ENCODE peak calls at places on chromosomes 4 and X, in nine cellular contexts. P is AG04450, X is brain microvascular endothelial cell, I is dorsolateral prefrontal cortex, D is fibroblast of pulmonary artery, Y is heart left ventricle, H is bronchial epithelial cell, K is AG09309, O is cardiac muscle cell. C is an unnamed sample.

GRCh38 chrX:68196939-68197791 is 236.1 kb downstream of the OPHN1 start:
- DNase-seq in P (no peak), X (peak), I (no peak), D (peak), Y (no peak), H (peak), K (no peak), O (peak), C (peak)

GRCh38 chr4:109375778-109376414 is 57.7 kb upstream of the SEC24B start:
- DNase-seq in P (no peak), X (no peak), I (no peak), D (no peak), Y (no peak), H (peak), K (no peak), O (no peak), C (no peak)

GRCh38 chr4:87227704-87228560 is 7.5 kb upstream of the KLHL8 start:
- DNase-seq in P (no peak), X (no peak), I (no peak), D (no peak), Y (no peak), H (peak), K (no peak), O (no peak), C (no peak)

GRCh38 chr4:174119051-174119450 is 164.4 kb downstream of the FBXO8 start:
- DNase-seq in P (no peak), X (peak), I (no peak), D (peak), Y (no peak), H (peak), K (peak), O (no peak), C (no peak)

GRCh38 chr4:20447103-20447502 is 195.4 kb downstream of the SLIT2 start:
- DNase-seq in P (no peak), X (no peak), I (no peak), D (no peak), Y (no peak), H (no peak), K (no peak), O (no peak), C (no peak)

GRCh38 chrX:20016618-20016945 is 25.7 kb upstream of the BCLAF3 start:
- DNase-seq in P (no peak), X (no peak), I (no peak), D (no peak), Y (no peak), H (no peak), K (no peak), O (no peak), C (no peak)

GRCh38 chrX:17923546-17923945 is 62.4 kb upstream of the RAI2 start:
- DNase-seq in P (no peak), X (no peak), I (no peak), D (no peak), Y (no peak), H (no peak), K (no peak), O (no peak), C (no peak)

GRCh38 chrX:26581086-26581485 is 365.1 kb downstream of the MAGEB5 start:
- DNase-seq in P (no peak), X (no peak), I (no peak), D (peak), Y (no peak), H (no peak), K (no peak), O (no peak), C (peak)

GRCh38 chr4:3385719-3386440 is 55.9 kb upstream of the HGFAC start:
- DNase-seq in P (no peak), X (no peak), I (no peak), D (no peak), Y (no peak), H (peak), K (no peak), O (no peak), C (no peak)

GRCh38 chr4:83109480-83110221 is 4.9 kb downstream of the PLAC8 start:
- DNase-seq in P (no peak), X (no peak), I (no peak), D (peak), Y (peak), H (peak), K (no peak), O (peak), C (no peak)

GRCh38 chrX:46922601-46923000 is 10.4 kb downstream of the JADE3 start:
- DNase-seq in P (no peak), X (no peak), I (no peak), D (no peak), Y (no peak), H (peak), K (no peak), O (no peak), C (no peak)

GRCh38 chr4:38154251-38154650 is 194.1 kb downstream of the PTTG2 start:
- DNase-seq in P (no peak), X (no peak), I (no peak), D (no peak), Y (no peak), H (no peak), K (no peak), O (peak), C (no peak)

GRCh38 chr4:103019319-103020124 is at the start of gene SLC9B1:
- DNase-seq in P (peak), X (peak), I (peak), D (peak), Y (peak), H (peak), K (peak), O (peak), C (peak)

GRCh38 chr4:113049421-113050355 is at the start of gene ANK2:
- DNase-seq in P (no peak), X (no peak), I (peak), D (no peak), Y (no peak), H (no peak), K (no peak), O (peak), C (peak)

GRCh38 chrX:40166582-40166981 is 68.8 kb upstream of the BCOR start:
- DNase-seq in P (no peak), X (no peak), I (no peak), D (no peak), Y (no peak), H (no peak), K (no peak), O (no peak), C (no peak)

GRCh38 chr4:184100297-184100885 is 117.3 kb downstream of the ENPP6 start:
- DNase-seq in P (no peak), X (peak), I (no peak), D (peak), Y (peak), H (peak), K (no peak), O (peak), C (no peak)

GRCh38 chr4:184409911-184410692 is 64.2 kb downstream of the IRF2 start:
- DNase-seq in P (no peak), X (no peak), I (no peak), D (no peak), Y (no peak), H (no peak), K (no peak), O (no peak), C (no peak)

GRCh38 chrX:20595928-20596550 is 329.3 kb upstream of the RPS6KA3 start:
- DNase-seq in P (no peak), X (no peak), I (no peak), D (peak), Y (no peak), H (peak), K (no peak), O (no peak), C (no peak)

GRCh38 chr4:111630705-111631104 is 514.5 kb upstream of the FAM241A start:
- DNase-seq in P (no peak), X (no peak), I (no peak), D (peak), Y (no peak), H (peak), K (peak), O (peak), C (peak)

GRCh38 chr4:100294356-100294755 is 104.1 kb upstream of the DDIT4L start:
- DNase-seq in P (no peak), X (no peak), I (no peak), D (peak), Y (no peak), H (no peak), K (peak), O (no peak), C (no peak)

GRCh38 chrX:9252182-9252581 is 212.7 kb upstream of the TBL1X start:
- DNase-seq in P (no peak), X (no peak), I (no peak), D (no peak), Y (no peak), H (no peak), K (no peak), O (no peak), C (no peak)

GRCh38 chr4:139243448-139244365 is 36.3 kb downstream of the MGARP start:
- DNase-seq in P (peak), X (peak), I (no peak), D (peak), Y (no peak), H (peak), K (peak), O (no peak), C (peak)

GRCh38 chr4:110589297-110589696 is 33.6 kb downstream of the PITX2 start:
- DNase-seq in P (no peak), X (no peak), I (no peak), D (peak), Y (no peak), H (peak), K (no peak), O (no peak), C (no peak)

GRCh38 chrX:49838374-49838773 is 9.3 kb downstream of the PAGE4 start:
- DNase-seq in P (no peak), X (peak), I (no peak), D (peak), Y (no peak), H (peak), K (no peak), O (peak), C (no peak)

GRCh38 chr4:85825937-85826678 is 351.2 kb downstream of the ARHGAP24 start:
- DNase-seq in P (peak), X (peak), I (no peak), D (peak), Y (no peak), H (no peak), K (peak), O (peak), C (peak)

GRCh38 chr4:98674404-98675173 is 16.2 kb upstream of the TSPAN5 start:
- DNase-seq in P (no peak), X (no peak), I (no peak), D (no peak), Y (no peak), H (no peak), K (no peak), O (no peak), C (no peak)

GRCh38 chr4:26484032-26484515 is 6.2 kb downstream of the CCKAR start:
- DNase-seq in P (no peak), X (no peak), I (no peak), D (no peak), Y (no peak), H (no peak), K (peak), O (peak), C (no peak)

GRCh38 chr4:82219346-82219745 is 154.4 kb downstream of the HNRNPD start:
- DNase-seq in P (no peak), X (no peak), I (no peak), D (no peak), Y (no peak), H (no peak), K (no peak), O (no peak), C (no peak)

GRCh38 chrX:31227250-31227649 is 155.4 kb upstream of the FTHL17 start:
- DNase-seq in P (no peak), X (peak), I (no peak), D (peak), Y (no peak), H (no peak), K (peak), O (no peak), C (peak)

DNA sequence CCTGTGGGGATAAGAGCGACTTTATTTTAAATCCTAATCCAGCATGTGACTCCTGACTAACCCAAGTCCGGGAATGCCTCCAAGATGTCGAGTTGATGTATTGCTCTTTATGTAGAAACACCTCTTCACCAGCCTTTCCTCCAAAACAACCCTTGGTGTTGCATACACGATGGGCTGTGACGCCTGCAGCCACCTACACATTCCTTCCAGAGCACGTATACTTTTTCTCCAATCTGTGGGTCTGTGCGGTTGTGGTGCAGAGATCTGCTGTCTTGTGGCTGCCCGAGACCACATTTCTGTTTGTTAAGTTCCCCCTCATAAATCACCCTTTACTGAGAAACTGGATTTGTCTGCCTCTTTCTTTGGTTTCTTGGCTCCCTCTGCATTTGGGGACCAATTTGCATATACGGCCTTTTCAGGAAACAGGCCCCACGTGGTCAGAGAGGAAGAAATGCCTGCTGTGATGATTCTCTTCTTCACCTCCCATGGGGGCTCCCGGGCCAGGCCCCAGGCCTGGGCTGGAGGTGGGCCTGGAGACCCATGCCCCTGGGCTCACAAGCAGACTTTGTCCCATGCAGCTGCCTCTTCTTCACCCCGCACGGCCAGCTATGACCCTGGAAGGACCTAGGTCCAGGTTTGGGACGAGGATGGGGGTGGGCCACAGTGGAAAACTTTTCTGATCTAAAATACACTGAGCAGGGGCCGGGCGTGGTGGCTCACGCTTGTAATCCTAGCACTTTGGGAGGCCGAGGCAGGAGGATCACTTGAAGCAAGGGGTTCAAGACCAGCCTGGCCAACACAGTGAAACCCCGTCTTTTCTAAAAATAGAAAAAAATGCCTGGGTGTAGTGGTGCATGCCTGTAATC is 21.4 kb upstream of the AFAP1 start:
- DNase-seq in P (peak), X (no peak), I (peak), D (peak), Y (no peak), H (peak), K (peak), O (peak), C (peak)
- TF ChIP-seq CTCF in P (no peak), X (no peak), I (no peak), D (no peak), Y (no peak), H (no peak), K (no peak), O (no peak), C (no peak)

DNA sequence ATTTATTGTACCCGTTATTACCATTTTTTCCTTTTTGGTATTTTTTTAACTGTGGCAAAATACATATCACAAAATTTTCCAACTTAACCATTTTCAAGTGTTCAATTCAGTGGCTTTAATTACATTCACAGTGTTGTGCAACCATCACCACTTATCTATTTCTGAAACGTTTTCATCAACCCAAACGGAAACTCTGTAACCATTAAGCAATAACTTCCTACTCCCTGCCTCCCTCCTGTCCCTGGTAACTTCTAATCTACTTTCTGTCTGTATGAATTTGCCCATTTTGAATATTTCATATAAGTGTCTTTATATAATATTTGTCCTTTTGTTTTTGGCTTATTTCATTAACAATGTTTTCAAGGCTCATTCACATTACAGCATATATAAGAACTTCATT is 57.4 kb upstream of the MSN start:
- DNase-seq in P (no peak), X (no peak), I (no peak), D (peak), Y (no peak), H (peak), K (no peak), O (no peak), C (no peak)
- H3K4me3 ChIP-seq in P (no peak), X (no peak), I (no peak), D (no peak), Y (no peak), H (no peak), K (no peak), O (no peak), C (no peak)

DNA sequence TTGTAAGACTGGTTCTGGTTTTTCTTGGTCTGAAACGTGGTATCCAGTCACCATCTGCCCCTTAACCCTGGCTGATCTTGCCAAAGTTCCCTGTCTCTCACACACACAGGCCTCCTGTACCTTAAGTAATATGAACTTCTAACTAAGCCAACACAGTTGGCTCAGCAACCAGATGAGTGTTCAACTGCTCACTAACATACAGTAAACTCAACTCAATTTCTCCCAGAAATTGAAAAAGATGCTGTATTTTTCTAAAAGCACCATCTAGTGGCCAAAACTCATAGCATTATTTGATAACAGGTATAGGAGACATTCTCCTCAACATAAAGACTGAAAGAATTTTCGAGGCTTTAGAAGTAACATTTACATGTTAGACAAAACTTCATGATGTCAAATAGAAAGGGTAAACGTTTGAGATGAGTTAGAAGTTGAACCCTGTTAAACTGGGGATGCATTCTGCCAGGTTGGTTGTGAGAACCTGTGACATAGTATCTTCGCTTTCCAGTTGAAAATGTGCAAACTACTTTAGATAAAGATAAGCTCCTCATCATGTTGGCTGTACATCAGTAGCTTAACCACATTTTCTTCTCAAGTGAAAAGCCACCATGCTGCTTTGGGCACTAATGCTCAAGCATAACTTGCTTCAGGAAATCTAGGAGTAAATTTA is 31.2 kb downstream of the CCNI start:
- DNase-seq in P (no peak), X (no peak), I (no peak), D (peak), Y (no peak), H (peak), K (no peak), O (peak), C (peak)
- TF ChIP-seq CTCF in P (peak), X (peak), I (peak), D (peak), Y (peak), H (peak), K (peak), O (peak), C (peak)

GRCh38 chr4:1010522-1011021 is 854 bp upstream of the FGFRL1 start:
- DNase-seq in P (peak), X (peak), I (no peak), D (peak), Y (peak), H (peak), K (peak), O (no peak), C (no peak)
- H3K4me3 ChIP-seq in P (peak), X (peak), I (peak), D (peak), Y (peak), H (peak), K (peak), O (peak), C (peak)

DNA sequence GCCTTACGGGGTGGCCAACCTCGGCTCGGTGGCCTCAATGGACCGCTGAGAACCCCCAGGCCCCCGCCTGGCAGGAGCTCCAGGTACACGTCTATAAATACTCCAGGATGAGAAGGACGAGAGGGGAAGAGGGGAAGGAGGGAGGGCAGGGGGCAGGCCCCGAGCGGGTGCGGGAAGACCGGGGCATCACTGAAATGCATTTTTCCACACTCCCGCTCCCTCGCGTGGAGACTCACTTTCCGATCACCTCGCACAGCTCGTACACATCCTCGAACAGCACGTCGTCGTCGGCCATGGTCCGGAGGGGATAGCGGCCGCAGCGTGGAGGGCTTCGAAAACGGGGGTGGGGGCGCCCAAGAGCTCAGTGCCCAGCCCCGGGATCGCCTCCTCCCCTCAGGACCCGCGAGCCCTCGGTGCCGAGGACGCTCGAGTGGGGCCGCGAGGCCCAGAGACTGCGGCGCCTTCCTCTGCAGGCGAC is 621 bp downstream of the CASK start:
- DNase-seq in P (no peak), X (no peak), I (no peak), D (peak), Y (peak), H (no peak), K (no peak), O (peak), C (no peak)
- TF ChIP-seq CTCF in P (no peak), X (peak), I (no peak), D (no peak), Y (no peak), H (peak), K (peak), O (peak), C (no peak)

GRCh38 chrX:6852869-6853268 is 294.6 kb upstream of the STS start:
- DNase-seq in P (no peak), X (no peak), I (no peak), D (no peak), Y (no peak), H (peak), K (no peak), O (no peak), C (no peak)

GRCh38 chrX:6851140-6851539 is 296.4 kb upstream of the STS start:
- DNase-seq in P (no peak), X (no peak), I (no peak), D (no peak), Y (no peak), H (no peak), K (no peak), O (no peak), C (no peak)

GRCh38 chrX:6856471-6856870 is 291.0 kb upstream of the STS start:
- DNase-seq in P (no peak), X (no peak), I (no peak), D (no peak), Y (no peak), H (no peak), K (no peak), O (no peak), C (no peak)

GRCh38 chrX:6849711-6850415 is 297.6 kb upstream of the STS start:
- DNase-seq in P (no peak), X (peak), I (no peak), D (no peak), Y (no peak), H (peak), K (no peak), O (peak), C (no peak)

GRCh38 chrX:6852121-6852520 is 295.4 kb upstream of the STS start:
- DNase-seq in P (no peak), X (no peak), I (no peak), D (no peak), Y (no peak), H (no peak), K (no peak), O (no peak), C (no peak)
- H3K4me3 ChIP-seq in P (no peak), X (no peak), I (no peak), D (no peak), Y (no peak), H (no peak), K (no peak), O (no peak), C (no peak)